ENCODE peak calls at places on chromosomes 4 and X, in ten cellular contexts. K is SJSA1; O is fibroblast of lung; W is left lung; V is Peyer's patch; H is GM23248; Z is breast epithelium; E is CD4-positive, CD25-positive, alpha-beta regulatory T cell; F is MM.1S; D is heart left ventricle. M is an unnamed sample.

GRCh38 chr4:109967798-109968520 is 55.3 kb downstream of the EGF start:
- DNase-seq in Z (no peak), W (no peak), V (no peak), H (peak; percentile 74), D (no peak), E (no peak), F (no peak), K (no peak), O (peak; percentile 77), M (no peak)

GRCh38 chrX:39941332-39941920 is 156.3 kb downstream of the BCOR start:
- DNase-seq in K (peak; percentile 85), V (no peak), O (peak; percentile 65), H (no peak), D (no peak), E (no peak), F (no peak), Z (no peak), W (no peak), M (no peak)

GRCh38 chr4:143773998-143774898 is 73.8 kb upstream of the FREM3 start:
- DNase-seq in K (peak; percentile 54), D (peak; percentile 20), Z (no peak), E (no peak), V (peak; percentile 42), H (peak; percentile 69), F (peak; percentile 82), W (peak; percentile 35), O (peak; percentile 44), M (peak; percentile 60)

GRCh38 chr4:72208421-72209075 is 176.7 kb downstream of the NPFFR2 start:
- DNase-seq in D (no peak), O (no peak), K (no peak), E (no peak), H (peak; percentile 1), F (no peak), V (no peak), Z (no peak), W (no peak), M (no peak)

GRCh38 chr4:38664704-38665401 is 854 bp downstream of the KLF3 start:
- DNase-seq in Z (peak; percentile 60), H (peak; percentile 73), O (peak; percentile 63), W (peak; percentile 78), F (peak; percentile 38), E (peak; percentile 37), V (peak; percentile 82), K (peak; percentile 47), D (peak; percentile 70), M (no peak)

GRCh38 chr4:45078201-45078600 is 351.8 kb upstream of the GNPDA2 start:
- DNase-seq in H (no peak), V (no peak), W (no peak), D (no peak), K (no peak), Z (no peak), O (peak; percentile 13), E (no peak), F (no peak), M (no peak)

GRCh38 chr4:26717332-26717731 is 133.4 kb downstream of the TBC1D19 start:
- DNase-seq in V (no peak), Z (no peak), H (peak; percentile 92), F (no peak), D (no peak), E (no peak), O (peak; percentile 85), W (no peak), K (peak; percentile 30), M (no peak)

GRCh38 chrX:7372843-7373525 is 225.0 kb upstream of the PUDP start:
- DNase-seq in D (no peak), V (no peak), E (no peak), O (peak; percentile 43), W (no peak), K (no peak), F (no peak), H (peak; percentile 78), Z (no peak), M (no peak)

DNA sequence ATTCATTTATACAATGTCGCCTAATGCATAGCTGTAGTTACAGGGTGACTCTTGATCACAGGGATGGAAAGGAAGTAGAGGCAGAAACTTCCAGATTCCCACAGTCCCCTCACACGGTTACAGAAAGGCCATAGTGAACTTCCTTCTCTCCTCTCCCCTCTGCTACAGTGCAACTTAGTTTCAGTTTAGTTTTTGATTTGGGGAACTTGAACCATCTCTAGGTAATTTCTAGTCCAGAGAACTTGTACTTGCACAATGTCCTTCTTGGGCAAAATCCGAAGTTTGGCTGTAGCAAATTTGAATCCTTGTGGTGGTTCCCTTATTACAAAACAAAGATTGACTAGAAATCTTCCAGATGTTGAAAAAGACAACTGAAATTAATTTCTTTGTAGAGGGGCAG is 1.2 kb upstream of the BLTP1 start:
- DNase-seq in H (no peak), K (no peak), F (peak; percentile 39), Z (no peak), O (no peak), V (no peak), W (no peak), D (no peak), E (no peak), M (no peak)
- H3K4me3 ChIP-seq in H (peak overlapping the region; percentile 94), K (no peak overlapping the region), F (peak overlapping the region; percentile 98), Z (no peak overlapping the region), O (no peak overlapping the region), V (no peak overlapping the region), W (peak overlapping the region; percentile 90), D (peak overlapping the region; percentile 97), E (peak overlapping the region; percentile 94), M (peak overlapping the region; percentile 96)

GRCh38 chrX:108087792-108088191 is 3.5 kb downstream of the PSMD10 start:
- DNase-seq in D (no peak), F (no peak), W (no peak), K (no peak), Z (no peak), E (no peak), O (no peak), H (no peak), V (no peak), M (no peak)

GRCh38 chrX:108091878-108092291 is 307 bp downstream of the ATG4A start:
- DNase-seq in V (no peak), E (no peak), F (peak; percentile 23), H (peak; percentile 33), W (no peak), K (peak; percentile 32), O (no peak), Z (no peak), D (no peak), M (no peak)

GRCh38 chrX:108091266-108091877 is at the start of the genes ATG4A and PSMD10:
- DNase-seq in O (peak; percentile 95), V (peak; percentile 91), H (peak; percentile 96), W (peak; percentile 94), D (peak; percentile 94), K (peak; percentile 93), F (peak; percentile 92), Z (peak; percentile 88), E (peak; percentile 87), M (peak; percentile 87)

GRCh38 chrX:108088511-108088910 is 2.8 kb downstream of the PSMD10 start:
- DNase-seq in O (no peak), K (no peak), V (no peak), W (no peak), E (no peak), Z (no peak), D (no peak), H (no peak), F (no peak), M (no peak)

DNA sequence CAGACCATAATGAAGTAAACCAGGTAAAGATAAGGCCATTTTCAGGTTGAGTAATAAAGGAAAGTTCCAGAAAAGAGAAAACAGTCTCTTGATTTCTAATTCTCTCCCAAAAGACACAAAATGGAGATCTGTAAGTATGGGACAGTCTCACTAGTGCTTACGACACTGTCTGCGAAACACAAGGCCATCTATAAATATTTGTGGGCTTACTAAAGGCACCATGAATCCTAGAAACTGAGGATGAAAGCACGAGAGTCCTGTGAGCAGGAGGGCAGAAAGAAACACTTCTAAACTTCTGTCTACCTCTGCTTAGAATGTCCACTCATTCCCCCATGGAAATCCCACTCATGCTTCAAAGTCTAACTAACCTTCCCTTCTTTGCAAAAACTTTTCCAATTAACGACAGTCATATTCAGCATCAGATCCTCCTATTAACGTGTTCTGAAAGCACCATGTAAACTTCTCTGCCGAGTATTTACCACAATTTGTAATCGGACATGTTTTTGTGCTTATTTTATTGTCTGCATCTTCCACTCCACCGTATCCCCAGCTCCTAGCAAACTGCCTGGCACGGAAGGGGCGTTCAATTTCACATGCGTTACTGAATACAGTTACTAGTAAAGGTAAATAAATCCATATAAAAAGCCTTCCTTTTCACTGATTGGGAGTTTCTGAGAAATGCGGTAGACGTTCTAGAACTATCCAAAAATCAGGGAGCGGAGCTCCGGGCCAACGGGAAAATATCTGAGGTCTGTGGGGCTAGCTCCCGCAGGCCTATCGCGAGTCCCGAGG is 672 bp downstream of the PSMD10 start:
- DNase-seq in V (no peak), D (no peak), W (no peak), H (peak; percentile 62), K (no peak), E (no peak), Z (no peak), O (peak; percentile 53), F (no peak), M (no peak)
- H3K27ac ChIP-seq in V (peak overlapping the region; percentile 91), D (peak overlapping the region; percentile 50), W (peak overlapping the region; percentile 85), H (peak overlapping the region; percentile 97), K (peak overlapping the region; percentile 93), E (peak overlapping the region; percentile 86), Z (peak overlapping the region; percentile 89), O (peak overlapping the region; percentile 74), F (peak overlapping the region; percentile 83), M (peak overlapping the region; percentile 86)

GRCh38 chr4:159269143-159269542 is 166.3 kb downstream of the RAPGEF2 start:
- DNase-seq in E (no peak), K (no peak), H (no peak), D (no peak), O (peak; percentile 75), V (no peak), Z (no peak), F (no peak), W (no peak), M (no peak)

GRCh38 chr4:159268607-159269006 is 165.7 kb downstream of the RAPGEF2 start:
- DNase-seq in K (no peak), F (no peak), O (peak; percentile 65), E (no peak), Z (no peak), H (peak; percentile 63), V (no peak), D (no peak), W (no peak), M (no peak)

GRCh38 chr4:159269956-159270355 is 167.1 kb downstream of the RAPGEF2 start:
- DNase-seq in D (no peak), H (no peak), Z (no peak), W (no peak), V (no peak), E (no peak), K (no peak), F (no peak), O (no peak), M (no peak)

GRCh38 chr4:159267023-159267939 is 164.4 kb downstream of the RAPGEF2 start:
- DNase-seq in H (peak; percentile 36), O (peak; percentile 49), V (no peak), F (no peak), E (no peak), D (no peak), W (no peak), K (no peak), Z (no peak), M (no peak)

DNA sequence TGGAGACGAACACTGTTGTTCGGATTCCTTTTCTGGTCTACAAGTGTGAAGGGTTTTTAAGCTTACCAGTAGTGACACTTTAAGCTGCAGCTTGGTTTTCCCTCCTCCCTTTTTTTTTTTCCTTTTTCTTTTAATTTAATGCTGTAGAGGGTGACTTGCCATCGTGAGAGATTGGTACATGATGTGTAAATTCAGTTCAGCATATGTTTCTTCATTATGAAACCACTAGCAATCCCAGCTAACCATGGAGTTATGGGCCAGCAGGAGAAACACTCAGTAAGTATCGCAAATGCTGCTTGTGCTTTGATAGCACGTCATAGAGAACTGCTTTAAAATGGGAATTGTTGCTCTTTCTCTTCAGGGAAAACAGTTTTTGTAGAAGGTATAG is 165.1 kb downstream of the RAPGEF2 start:
- DNase-seq in O (peak; percentile 62), H (peak; percentile 50), E (no peak), F (no peak), K (no peak), V (no peak), Z (no peak), D (no peak), W (no peak), M (no peak)
- H3K4me3 ChIP-seq in O (peak overlapping the region; percentile 45), H (peak overlapping the region; percentile 58), E (no peak overlapping the region), F (no peak overlapping the region), K (no peak overlapping the region), V (no peak overlapping the region), Z (no peak overlapping the region), D (peak overlapping the region; percentile 33), W (peak overlapping the region; percentile 3), M (no peak overlapping the region)

DNA sequence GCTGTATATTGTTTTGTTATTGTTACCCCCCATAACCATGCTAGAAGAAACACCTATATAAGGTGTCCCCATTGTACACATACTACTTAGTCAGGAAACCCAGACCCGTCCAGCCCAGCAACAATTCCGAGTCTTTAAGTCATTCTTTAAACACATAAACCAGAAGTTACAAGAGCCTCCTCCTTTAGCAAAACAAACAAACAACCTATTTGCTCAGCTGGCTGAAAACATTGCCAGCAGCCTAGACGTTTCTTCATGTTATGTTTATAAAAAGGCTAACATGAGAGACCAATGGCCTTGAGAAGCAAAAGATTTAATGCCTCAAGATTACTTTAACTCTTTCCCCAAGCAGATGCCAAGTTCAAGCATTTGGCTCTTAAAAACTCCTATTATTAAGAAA is 1.4 kb downstream of the ACOX3 start:
- DNase-seq in D (no peak), H (no peak), W (no peak), O (no peak), E (no peak), Z (no peak), V (no peak), K (no peak), F (no peak), M (no peak)
- H3K27ac ChIP-seq in D (no peak overlapping the region), H (peak overlapping the region; percentile 92), W (peak overlapping the region; percentile 94), O (no peak overlapping the region), E (no peak overlapping the region), Z (peak overlapping the region; percentile 96), V (no peak overlapping the region), K (no peak overlapping the region), F (no peak overlapping the region), M (no peak overlapping the region)